ENCODE peak calls at places on chromosomes 6 and 20, in six cellular contexts. M is WTC11, C is endothelial cell of umbilical vein, W is HepG2, R is K562, K is H1. D is an unnamed sample.

GRCh38 chr20:57439432-57439831 is 48.2 kb downstream of the RBM38 start:
- DNase-seq in W (no peak), R (no peak), K (no peak), M (no peak), C (no peak), D (no peak)

GRCh38 chr20:17699931-17700351 is at the start of gene BANF2:
- DNase-seq in C (no peak), W (no peak), K (no peak), M (no peak), R (no peak), D (no peak)

GRCh38 chr6:127069659-127070279 is 48.7 kb upstream of the RSPO3 start:
- DNase-seq in W (peak; percentile 39), C (peak; percentile 55), R (peak; percentile 1), M (no peak), K (no peak), D (peak; percentile 10)

GRCh38 chr6:25053875-25054371 is 118.2 kb upstream of the RIPOR2 start:
- DNase-seq in K (no peak), M (no peak), R (no peak), W (no peak), C (peak; percentile 27), D (no peak)

GRCh38 chr20:17606001-17606400 is 36.1 kb downstream of the DSTN start:
- DNase-seq in R (no peak), C (no peak), K (no peak), M (no peak), W (no peak), D (no peak)

GRCh38 chr20:59435496-59435895 is 135.1 kb downstream of the EDN3 start:
- DNase-seq in C (no peak), W (no peak), M (no peak), K (no peak), R (no peak), D (no peak)

GRCh38 chr20:7523288-7523687 is 417.0 kb downstream of the HAO1 start:
- DNase-seq in W (no peak), C (no peak), M (no peak), K (no peak), R (no peak), D (no peak)

GRCh38 chr6:140025171-140025570 is 650.7 kb upstream of the CITED2 start:
- DNase-seq in C (no peak), M (no peak), W (no peak), R (no peak), K (no peak), D (no peak)

GRCh38 chr20:14117768-14118167 is 122.5 kb downstream of the MACROD2 start:
- DNase-seq in C (no peak), R (no peak), M (no peak), K (no peak), W (no peak), D (no peak)

GRCh38 chr20:43583982-43584432 is 6.7 kb upstream of the IFT52 start:
- DNase-seq in K (no peak), C (no peak), R (peak; percentile 91), W (peak; percentile 95), M (no peak), D (no peak)

GRCh38 chr6:56430629-56431600 is 183.5 kb upstream of the COL21A1 start:
- DNase-seq in W (no peak), K (no peak), M (no peak), C (no peak), R (no peak), D (no peak)

GRCh38 chr6:47810885-47811284 is 29.1 kb downstream of the OPN5 start:
- DNase-seq in C (no peak), R (no peak), W (peak; percentile 16), K (no peak), M (peak; percentile 31), D (no peak)

GRCh38 chr20:43576108-43576507 is 14.6 kb upstream of the IFT52 start:
- DNase-seq in R (no peak), W (no peak), K (no peak), M (no peak), C (no peak), D (no peak)

GRCh38 chr6:158661156-158661555 is 11.3 kb downstream of the SYTL3 start:
- DNase-seq in R (no peak), C (no peak), M (no peak), K (no peak), W (no peak), D (no peak)

GRCh38 chr6:158053377-158054313 is 72.0 kb downstream of the SYNJ2 start:
- DNase-seq in W (no peak), C (no peak), R (no peak), K (no peak), M (no peak), D (no peak)

GRCh38 chr20:53654932-53655674 is 61.5 kb upstream of the ZNF217 start:
- DNase-seq in W (no peak), K (no peak), M (no peak), C (no peak), R (peak; percentile 47), D (peak; percentile 53)

GRCh38 chr20:32789896-32790750 is 27.9 kb downstream of the DNMT3B start:
- DNase-seq in W (peak; percentile 68), M (peak; percentile 83), C (peak; percentile 64), R (peak; percentile 77), K (peak; percentile 78), D (peak; percentile 71)

GRCh38 chr20:4556781-4557180 is 164.9 kb upstream of the PRND start:
- DNase-seq in R (no peak), K (no peak), C (no peak), M (no peak), W (no peak), D (no peak)

GRCh38 chr20:4552075-4552474 is 169.6 kb upstream of the PRND start:
- DNase-seq in K (no peak), C (no peak), M (no peak), W (no peak), R (no peak), D (no peak)

GRCh38 chr20:4550740-4551139 is 171.0 kb upstream of the PRND start:
- DNase-seq in W (no peak), M (no peak), K (no peak), R (no peak), C (peak; percentile 68), D (no peak)

GRCh38 chr20:4555188-4555893 is 166.4 kb upstream of the PRND start:
- DNase-seq in M (no peak), R (no peak), W (no peak), C (peak; percentile 88), K (no peak), D (peak; percentile 78)

DNA sequence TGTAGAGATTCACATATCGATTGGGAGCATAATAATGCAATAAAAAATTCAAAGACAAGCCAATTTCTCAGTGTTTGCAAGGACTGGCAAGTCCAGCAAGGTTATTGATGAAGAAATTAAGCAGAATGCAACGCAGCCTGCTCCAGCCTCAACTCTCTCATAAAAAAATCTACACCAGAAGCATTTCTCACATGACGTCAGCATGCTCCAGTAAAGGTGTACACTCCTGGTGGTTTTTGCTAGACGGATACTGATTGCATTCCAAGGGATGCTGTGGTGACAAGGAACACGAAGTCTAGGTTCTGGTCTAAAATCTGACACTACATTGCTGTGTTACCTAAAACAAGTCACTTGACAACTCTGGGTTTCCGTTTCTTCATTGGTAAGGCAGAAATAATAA is 167.4 kb upstream of the PRND start:
- DNase-seq in R (no peak), K (no peak), C (no peak), M (no peak), W (no peak), D (no peak)
- TF ChIP-seq JUN in R (no peak), K (no peak), C (no peak), M (no peak), W (no peak), D (no peak)

GRCh38 chr6:144466716-144467115 is 181.6 kb downstream of the UTRN start:
- DNase-seq in W (no peak), C (no peak), M (no peak), K (no peak), R (no peak), D (no peak)

GRCh38 chr6:144467153-144467762 is 182.1 kb downstream of the UTRN start:
- DNase-seq in C (no peak), W (no peak), M (no peak), K (no peak), R (no peak), D (no peak)

GRCh38 chr6:144468709-144469108 is 183.6 kb downstream of the UTRN start:
- DNase-seq in M (no peak), K (no peak), R (peak; percentile 30), C (no peak), W (no peak), D (no peak)

GRCh38 chr6:144467921-144468320 is 182.8 kb downstream of the UTRN start:
- DNase-seq in R (no peak), M (no peak), K (no peak), W (no peak), C (no peak), D (no peak)

GRCh38 chr6:144469144-144469575 is 184.0 kb downstream of the UTRN start:
- DNase-seq in W (no peak), K (no peak), C (no peak), R (no peak), M (no peak), D (no peak)
- TF ChIP-seq JUN in W (no peak), K (no peak), C (no peak), R (no peak), M (no peak), D (no peak)

GRCh38 chr20:18715564-18715963 is 98.0 kb upstream of the SCP2D1 start:
- DNase-seq in K (no peak), C (no peak), R (no peak), W (no peak), M (no peak), D (no peak)

GRCh38 chr20:18712116-18712515 is 101.5 kb upstream of the SCP2D1 start:
- DNase-seq in M (no peak), C (no peak), W (no peak), K (no peak), R (no peak), D (no peak)

GRCh38 chr20:18717062-18717461 is 96.5 kb upstream of the SCP2D1 start:
- DNase-seq in M (no peak), C (no peak), R (no peak), W (no peak), K (no peak), D (no peak)

GRCh38 chr20:18718129-18718528 is 95.5 kb upstream of the SCP2D1 start:
- DNase-seq in R (no peak), W (no peak), C (no peak), M (no peak), K (no peak), D (no peak)

GRCh38 chr20:18712877-18713276 is 100.7 kb upstream of the SCP2D1 start:
- DNase-seq in K (peak; percentile 68), C (no peak), R (no peak), M (peak; percentile 69), W (no peak), D (no peak)
- TF ChIP-seq JUN in K (no peak), C (no peak), R (no peak), M (no peak), W (no peak), D (no peak)

GRCh38 chr6:131061771-131062160 is 1.3 kb downstream of the EPB41L2 start:
- DNase-seq in C (no peak), M (no peak), W (no peak), R (no peak), K (no peak), D (no peak)

GRCh38 chr6:131063764-131064272 is 773 bp upstream of the EPB41L2 start:
- DNase-seq in W (no peak), K (no peak), C (no peak), R (no peak), M (no peak), D (no peak)

GRCh38 chr6:131063028-131063763 is at the start of gene EPB41L2:
- DNase-seq in K (peak; percentile 93), W (peak; percentile 91), R (peak; percentile 86), M (peak; percentile 92), C (peak; percentile 91), D (peak; percentile 48)

GRCh38 chr6:131061041-131061770 is 1.8 kb downstream of the EPB41L2 start:
- DNase-seq in R (peak; percentile 51), C (peak; percentile 15), M (no peak), W (peak; percentile 52), K (no peak), D (peak; percentile 52)

GRCh38 chr6:131062245-131063027 is 609 bp downstream of the EPB41L2 start:
- DNase-seq in R (peak; percentile 21), M (peak; percentile 22), C (peak; percentile 26), W (no peak), K (peak; percentile 49), D (no peak)
- TF ChIP-seq JUN in R (no peak), M (peak; percentile 17), C (no peak), W (no peak), K (no peak), D (no peak)

D was measured in A549.